ENCODE peak calls at places on chromosomes 2 and 18, in five cellular contexts. H, B, E, U and C are unnamed samples.

GRCh38 chr18:45920367-45920766 is 46.8 kb downstream of the EPG5 start:
- DNase-seq in H (no peak), B (no peak), E (peak), U (peak), C (no peak)

GRCh38 chr2:85604568-85605339 is 2.3 kb upstream of the TMEM150A start:
- DNase-seq in H (no peak), B (no peak), E (peak), U (no peak), C (no peak)

GRCh38 chr18:62388855-62389760 is 64.0 kb downstream of the TNFRSF11A start:
- DNase-seq in H (no peak), B (no peak), E (peak), U (no peak), C (no peak)

GRCh38 chr2:72719416-72719815 is 106.4 kb downstream of the EXOC6B start:
- DNase-seq in H (no peak), B (no peak), E (no peak), U (no peak), C (no peak)

GRCh38 chr2:29475446-29476006 is 360.3 kb downstream of the CLIP4 start:
- DNase-seq in H (no peak), B (no peak), E (no peak), U (no peak), C (no peak)

GRCh38 chr2:173963817-173964564 is 1.2 kb downstream of the SP3 start:
- DNase-seq in H (peak), B (peak), E (peak), U (peak), C (peak)

GRCh38 chr2:141455211-141455826 is 675.5 kb downstream of the LRP1B start:
- DNase-seq in H (no peak), B (no peak), E (no peak), U (no peak), C (no peak)

GRCh38 chr2:31831585-31831984 is 179.2 kb downstream of the MEMO1 start:
- DNase-seq in H (no peak), B (no peak), E (peak), U (no peak), C (no peak)

GRCh38 chr2:119983108-119983507 is 29.8 kb upstream of the EPB41L5 start:
- DNase-seq in H (no peak), B (no peak), E (no peak), U (no peak), C (no peak)

GRCh38 chr2:229445013-229445412 is 173.9 kb upstream of the PID1 start:
- DNase-seq in H (no peak), B (no peak), E (peak), U (peak), C (peak)

GRCh38 chr2:45675130-45675812 is 23.8 kb downstream of the PRKCE start:
- DNase-seq in H (no peak), B (no peak), E (peak), U (no peak), C (no peak)

GRCh38 chr2:64448069-64448468 is 5.9 kb upstream of the LGALSL start:
- DNase-seq in H (no peak), B (no peak), E (no peak), U (no peak), C (peak)

GRCh38 chr18:72762505-72763122 is 105.2 kb downstream of the NETO1 start:
- DNase-seq in H (no peak), B (peak), E (peak), U (no peak), C (no peak)

GRCh38 chr2:105858868-105859693 is 114.4 kb downstream of the NCK2 start:
- DNase-seq in H (no peak), B (no peak), E (no peak), U (no peak), C (no peak)

GRCh38 chr2:109582928-109583895 is 30.6 kb downstream of the SEPTIN10 start:
- DNase-seq in H (no peak), B (no peak), E (peak), U (no peak), C (no peak)

GRCh38 chr2:153109793-153110192 is 368.8 kb downstream of the RPRM start:
- DNase-seq in H (no peak), B (no peak), E (no peak), U (no peak), C (no peak)

GRCh38 chr18:6956495-6956894 is 161.1 kb downstream of the LAMA1 start:
- DNase-seq in H (no peak), B (no peak), E (no peak), U (no peak), C (no peak)

GRCh38 chr18:28855524-28855923 is 678.6 kb upstream of the CDH2 start:
- DNase-seq in H (no peak), B (no peak), E (peak), U (no peak), C (no peak)

GRCh38 chr2:235414422-235414821 is 79.4 kb upstream of the AGAP1 start:
- DNase-seq in H (no peak), B (no peak), E (no peak), U (no peak), C (no peak)

GRCh38 chr18:60668583-60668982 is 296.0 kb upstream of the MC4R start:
- DNase-seq in H (no peak), B (no peak), E (no peak), U (no peak), C (no peak)

GRCh38 chr2:64454316-64455030 is 511 bp downstream of the LGALSL start:
- DNase-seq in H (peak), B (peak), E (peak), U (peak), C (no peak)

GRCh38 chr2:119914266-119914665 is 98.6 kb upstream of the EPB41L5 start:
- DNase-seq in H (no peak), B (no peak), E (peak), U (no peak), C (no peak)

GRCh38 chr2:61421611-61422010 is 49.3 kb downstream of the USP34 start:
- DNase-seq in H (peak), B (peak), E (no peak), U (no peak), C (no peak)

GRCh38 chr2:207764096-207764630 is 5.5 kb downstream of the FZD5 start:
- DNase-seq in H (no peak), B (no peak), E (no peak), U (no peak), C (no peak)

GRCh38 chr2:207765541-207765940 is 4.2 kb downstream of the FZD5 start:
- DNase-seq in H (no peak), B (no peak), E (no peak), U (no peak), C (no peak)

GRCh38 chr2:207767461-207768167 is 2.1 kb downstream of the FZD5 start:
- DNase-seq in H (no peak), B (no peak), E (peak), U (peak), C (peak)

GRCh38 chr2:207766697-207767460 is 2.8 kb downstream of the FZD5 start:
- DNase-seq in H (no peak), B (no peak), E (no peak), U (no peak), C (no peak)

DNA sequence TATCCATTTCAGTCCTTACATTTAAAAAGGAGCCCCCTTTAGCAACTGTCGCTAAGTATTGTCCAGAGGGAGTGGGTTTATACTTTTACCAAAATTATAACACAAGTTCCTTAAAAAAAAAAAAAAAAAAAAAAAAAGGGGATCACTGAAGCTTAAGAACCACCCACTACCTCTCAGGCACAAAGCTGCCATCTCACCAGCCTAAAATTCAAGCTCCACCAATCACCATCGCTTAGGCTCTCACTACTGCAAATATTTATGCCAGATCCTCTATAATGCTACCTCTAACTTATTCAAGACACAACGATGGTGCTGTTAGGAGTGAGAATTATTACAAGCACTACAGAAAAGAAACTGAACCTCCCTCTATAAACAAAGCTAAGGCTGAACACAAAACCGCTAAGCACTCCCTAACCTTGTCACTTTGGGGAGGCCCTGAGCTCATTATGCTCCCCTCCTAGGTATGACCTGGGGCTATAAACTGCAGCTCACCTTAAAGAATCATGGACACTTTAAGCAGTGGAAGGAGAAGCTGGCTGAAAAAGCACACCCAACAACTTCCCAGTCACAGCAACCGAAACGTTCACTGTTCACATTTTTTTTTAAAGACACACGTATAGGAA is 3.6 kb downstream of the FZD5 start:
- DNase-seq in H (no peak), B (no peak), E (no peak), U (no peak), C (no peak)
- H3K27ac ChIP-seq in H (no peak), B (no peak), E (no peak), U (no peak), C (no peak)

DNA sequence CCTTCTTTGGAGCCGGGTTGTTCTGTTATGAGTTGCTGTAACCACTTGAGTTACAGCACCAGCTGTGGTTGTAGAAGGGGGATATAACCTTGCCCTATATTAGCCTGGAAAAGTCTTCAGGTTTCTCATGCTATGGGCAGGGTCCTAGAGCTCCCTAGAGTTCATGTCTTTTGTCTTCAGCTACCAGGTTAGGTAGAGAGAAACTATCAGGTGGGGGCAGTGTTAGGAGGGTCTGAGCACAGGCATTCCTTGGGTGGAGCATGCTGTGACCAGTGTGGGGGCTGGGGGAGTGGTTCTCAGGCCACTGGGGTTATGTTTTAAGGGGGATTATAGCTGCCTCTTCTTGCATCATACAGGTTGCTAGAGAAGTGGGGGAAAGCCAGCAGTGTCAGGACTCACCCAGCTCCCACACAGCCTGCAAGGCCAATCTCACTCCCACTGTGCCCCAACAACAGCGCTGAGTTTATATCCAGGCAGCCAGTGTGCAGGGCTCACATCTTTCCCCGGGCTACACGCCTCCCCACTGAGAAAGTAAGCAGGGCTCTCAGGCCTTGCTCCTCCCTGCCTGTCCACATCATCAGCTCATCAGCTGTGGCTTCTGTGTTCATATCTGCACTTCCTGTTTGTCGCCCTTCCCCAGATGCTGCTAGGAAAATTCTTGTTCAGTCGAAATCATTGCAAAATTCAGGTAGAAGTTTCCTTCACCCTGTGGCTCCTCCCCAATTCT is 133.8 kb upstream of the NRXN1 start:
- DNase-seq in H (no peak), B (no peak), E (no peak), U (no peak), C (no peak)
- H3K27ac ChIP-seq in H (no peak), B (no peak), E (no peak), U (no peak), C (no peak)

GRCh38 chr2:54663424-54664030 is 59.9 kb upstream of the EML6 start:
- DNase-seq in H (no peak), B (no peak), E (no peak), U (no peak), C (no peak)
- H3K27ac ChIP-seq in H (no peak), B (no peak), E (no peak), U (no peak), C (no peak)

GRCh38 chr2:164764474-164764873 is 77.1 kb downstream of the COBLL1 start:
- DNase-seq in H (no peak), B (no peak), E (no peak), U (no peak), C (no peak)

GRCh38 chr2:164763431-164763830 is 78.2 kb downstream of the COBLL1 start:
- DNase-seq in H (no peak), B (no peak), E (no peak), U (no peak), C (no peak)

GRCh38 chr2:164757934-164758695 is 83.5 kb downstream of the COBLL1 start:
- DNase-seq in H (no peak), B (no peak), E (peak), U (no peak), C (no peak)

GRCh38 chr2:164764996-164765395 is 76.6 kb downstream of the COBLL1 start:
- DNase-seq in H (no peak), B (no peak), E (no peak), U (no peak), C (no peak)

DNA sequence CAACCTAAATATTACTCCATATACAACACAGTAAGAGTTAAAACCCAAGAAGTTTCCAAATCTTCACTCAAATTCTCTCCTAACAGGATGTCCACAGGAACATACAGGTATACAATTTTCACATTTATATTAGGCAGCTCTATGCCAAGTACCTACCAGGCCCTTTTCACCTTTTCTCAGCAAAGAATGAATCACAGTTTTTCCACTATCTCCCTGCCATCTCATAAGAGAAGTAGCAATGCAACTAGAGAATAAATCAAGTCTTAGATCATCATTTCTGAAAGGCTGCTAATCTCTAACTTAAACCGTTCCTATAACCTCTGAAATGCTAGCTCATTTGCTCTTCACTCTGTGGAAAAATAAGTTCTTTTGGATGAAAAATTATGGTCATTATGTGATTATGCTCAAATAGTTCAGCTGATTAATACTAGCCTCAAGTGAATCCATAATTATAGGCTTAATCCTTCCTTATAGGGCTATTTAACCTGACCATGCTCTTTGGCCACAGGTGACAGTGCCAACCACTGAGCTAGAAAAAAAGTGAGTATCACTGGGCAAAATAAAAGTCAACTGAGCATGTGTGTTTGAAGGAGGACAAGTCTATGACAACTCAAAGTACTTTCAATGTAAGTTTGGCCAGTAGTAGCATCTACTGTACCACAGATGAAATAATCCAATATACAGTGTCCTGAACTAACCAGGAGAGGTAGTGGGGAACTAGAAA is 79.7 kb downstream of the COBLL1 start:
- DNase-seq in H (no peak), B (no peak), E (no peak), U (no peak), C (no peak)
- H3K27ac ChIP-seq in H (no peak), B (no peak), E (no peak), U (no peak), C (no peak)